ENCODE peak calls at places on chromosomes 16 and 17, in six cellular contexts. One of them, this sample, is unnamed.

GRCh38 chr16:75486014-75486404 is 9.2 kb downstream of the CHST6 start:
- DNase-seq in T-helper 1 cell: no peak
- DNase-seq in GM19239: no peak
- DNase-seq in stimulated activated CD4-positive, alpha-beta T cell treated with anti-CD3 and anti-CD28 coated beads, Interleukin-1b, Interleukin-23, amount 100 ng/mL, for 24 hours: no peak
- DNase-seq in WTC11: no peak
- DNase-seq in CD8-positive, alpha-beta memory T cell: no peak
- DNase-seq in this sample: no peak

GRCh38 chr17:60134396-60135159 is 15.2 kb upstream of the CA4 start:
- DNase-seq in T-helper 1 cell: no peak
- DNase-seq in stimulated activated CD4-positive, alpha-beta T cell treated with anti-CD3 and anti-CD28 coated beads, Interleukin-1b, Interleukin-23, amount 100 ng/mL, for 24 hours: no peak
- DNase-seq in WTC11: no peak
- DNase-seq in GM19239: no peak
- DNase-seq in CD8-positive, alpha-beta memory T cell: no peak
- DNase-seq in this sample: peak

GRCh38 chr16:47058295-47059086 is 85.0 kb upstream of the DNAJA2 start:
- DNase-seq in GM19239: no peak
- DNase-seq in CD8-positive, alpha-beta memory T cell: no peak
- DNase-seq in T-helper 1 cell: no peak
- DNase-seq in WTC11: no peak
- DNase-seq in stimulated activated CD4-positive, alpha-beta T cell treated with anti-CD3 and anti-CD28 coated beads, Interleukin-1b, Interleukin-23, amount 100 ng/mL, for 24 hours: no peak
- DNase-seq in this sample: no peak

GRCh38 chr17:36921131-36921851 is 16.0 kb upstream of the LHX1 start:
- DNase-seq in CD8-positive, alpha-beta memory T cell: no peak
- DNase-seq in GM19239: no peak
- DNase-seq in T-helper 1 cell: no peak
- DNase-seq in stimulated activated CD4-positive, alpha-beta T cell treated with anti-CD3 and anti-CD28 coated beads, Interleukin-1b, Interleukin-23, amount 100 ng/mL, for 24 hours: no peak
- DNase-seq in WTC11: no peak
- DNase-seq in this sample: no peak

GRCh38 chr16:4381072-4381934 is 9.7 kb downstream of the VASN start:
- DNase-seq in WTC11: no peak
- DNase-seq in stimulated activated CD4-positive, alpha-beta T cell treated with anti-CD3 and anti-CD28 coated beads, Interleukin-1b, Interleukin-23, amount 100 ng/mL, for 24 hours: no peak
- DNase-seq in T-helper 1 cell: no peak
- DNase-seq in CD8-positive, alpha-beta memory T cell: no peak
- DNase-seq in GM19239: no peak
- DNase-seq in this sample: peak

GRCh38 chr17:32502013-32502412 is 15.2 kb downstream of the CDK5R1 start:
- DNase-seq in CD8-positive, alpha-beta memory T cell: no peak
- DNase-seq in WTC11: no peak
- DNase-seq in GM19239: no peak
- DNase-seq in T-helper 1 cell: no peak
- DNase-seq in stimulated activated CD4-positive, alpha-beta T cell treated with anti-CD3 and anti-CD28 coated beads, Interleukin-1b, Interleukin-23, amount 100 ng/mL, for 24 hours: no peak
- DNase-seq in this sample: no peak

GRCh38 chr17:180380-181212 is 854 bp downstream of the DOC2B start:
- DNase-seq in WTC11: no peak
- DNase-seq in stimulated activated CD4-positive, alpha-beta T cell treated with anti-CD3 and anti-CD28 coated beads, Interleukin-1b, Interleukin-23, amount 100 ng/mL, for 24 hours: no peak
- DNase-seq in T-helper 1 cell: no peak
- DNase-seq in CD8-positive, alpha-beta memory T cell: no peak
- DNase-seq in GM19239: no peak
- DNase-seq in this sample: no peak

GRCh38 chr16:84617068-84617630 is 729 bp downstream of the COTL1 start:
- DNase-seq in GM19239: no peak
- DNase-seq in T-helper 1 cell: no peak
- DNase-seq in stimulated activated CD4-positive, alpha-beta T cell treated with anti-CD3 and anti-CD28 coated beads, Interleukin-1b, Interleukin-23, amount 100 ng/mL, for 24 hours: no peak
- DNase-seq in WTC11: peak
- DNase-seq in CD8-positive, alpha-beta memory T cell: no peak
- DNase-seq in this sample: no peak

GRCh38 chr16:5668553-5668952 is 571.0 kb upstream of the EEF2KMT start:
- DNase-seq in stimulated activated CD4-positive, alpha-beta T cell treated with anti-CD3 and anti-CD28 coated beads, Interleukin-1b, Interleukin-23, amount 100 ng/mL, for 24 hours: no peak
- DNase-seq in CD8-positive, alpha-beta memory T cell: no peak
- DNase-seq in T-helper 1 cell: no peak
- DNase-seq in WTC11: no peak
- DNase-seq in GM19239: no peak
- DNase-seq in this sample: no peak

GRCh38 chr17:29071303-29071702 is 28.4 kb downstream of the PIPOX start:
- DNase-seq in stimulated activated CD4-positive, alpha-beta T cell treated with anti-CD3 and anti-CD28 coated beads, Interleukin-1b, Interleukin-23, amount 100 ng/mL, for 24 hours: no peak
- DNase-seq in CD8-positive, alpha-beta memory T cell: no peak
- DNase-seq in GM19239: no peak
- DNase-seq in WTC11: no peak
- DNase-seq in T-helper 1 cell: no peak
- DNase-seq in this sample: no peak

This sample was measured in dorsolateral prefrontal cortex.